ENCODE peak calls at places on chromosomes 6 and 20, in nine cellular contexts. I, F, U, C, Q, N, W, T and S are unnamed samples.

GRCh38 chr20:8130840-8131526 is 1.1 kb upstream of the PLCB1 start:
- DNase-seq in I (no peak), F (no peak), U (no peak), C (no peak), Q (no peak), N (no peak), W (no peak), T (no peak), S (no peak)

GRCh38 chr6:112470950-112471349 is 123.8 kb downstream of the RFPL4B start:
- DNase-seq in I (no peak), F (no peak), U (no peak), C (no peak), Q (no peak), N (no peak), W (no peak), T (no peak), S (no peak)

GRCh38 chr6:132736239-132736638 is 21.5 kb downstream of the VNN2 start:
- DNase-seq in I (no peak), F (no peak), U (peak), C (no peak), Q (no peak), N (no peak), W (no peak), T (no peak), S (no peak)

GRCh38 chr6:126071000-126071647 is 84.8 kb downstream of the TRMT11 start:
- DNase-seq in I (no peak), F (no peak), U (no peak), C (no peak), Q (no peak), N (no peak), W (no peak), T (no peak), S (no peak)

GRCh38 chr6:4776493-4776966 is 326 bp downstream of the CDYL start:
- DNase-seq in I (peak), F (peak), U (no peak), C (peak), Q (peak), N (peak), W (no peak), T (no peak), S (no peak)

GRCh38 chr6:3232017-3232838 is 4.8 kb upstream of the TUBB2B start:
- DNase-seq in I (no peak), F (no peak), U (no peak), C (no peak), Q (no peak), N (no peak), W (no peak), T (no peak), S (no peak)

GRCh38 chr6:37283786-37284185 is 25.8 kb upstream of the TMEM217 start:
- DNase-seq in I (no peak), F (peak), U (peak), C (no peak), Q (peak), N (peak), W (peak), T (peak), S (no peak)

GRCh38 chr6:125117818-125118217 is 35.8 kb upstream of the TPD52L1 start:
- DNase-seq in I (no peak), F (no peak), U (no peak), C (no peak), Q (no peak), N (no peak), W (no peak), T (peak), S (no peak)

GRCh38 chr6:7901056-7901455 is 9.5 kb downstream of the TXNDC5 start:
- DNase-seq in I (no peak), F (no peak), U (no peak), C (no peak), Q (no peak), N (no peak), W (no peak), T (no peak), S (no peak)

GRCh38 chr6:158575550-158575949 is 15.7 kb downstream of the TMEM181 start:
- DNase-seq in I (no peak), F (no peak), U (no peak), C (no peak), Q (no peak), N (no peak), W (no peak), T (peak), S (no peak)

GRCh38 chr6:157181649-157182048 is 141.7 kb downstream of the TMEM242 start:
- DNase-seq in I (no peak), F (no peak), U (no peak), C (no peak), Q (no peak), N (no peak), W (no peak), T (no peak), S (no peak)

GRCh38 chr6:13451181-13451700 is 36.2 kb downstream of the GFOD1 start:
- DNase-seq in I (no peak), F (no peak), U (no peak), C (no peak), Q (no peak), N (peak), W (no peak), T (no peak), S (no peak)

GRCh38 chr6:30091577-30092381 is 16.2 kb upstream of the RNF39 start:
- DNase-seq in I (no peak), F (no peak), U (peak), C (no peak), Q (no peak), N (peak), W (no peak), T (peak), S (no peak)

GRCh38 chr20:24782801-24783630 is 166.1 kb upstream of the CST7 start:
- DNase-seq in I (no peak), F (no peak), U (no peak), C (no peak), Q (no peak), N (no peak), W (no peak), T (peak), S (no peak)

GRCh38 chr6:72037006-72037405 is 150.7 kb downstream of the RIMS1 start:
- DNase-seq in I (no peak), F (peak), U (no peak), C (no peak), Q (no peak), N (no peak), W (no peak), T (no peak), S (no peak)

GRCh38 chr20:63702036-63702665 is 5.6 kb downstream of the ARFRP1 start:
- DNase-seq in I (no peak), F (peak), U (no peak), C (no peak), Q (no peak), N (no peak), W (no peak), T (no peak), S (no peak)

GRCh38 chr20:58693226-58694006 is 816 bp downstream of the NPEPL1 start:
- DNase-seq in I (no peak), F (peak), U (no peak), C (no peak), Q (no peak), N (no peak), W (no peak), T (no peak), S (no peak)

GRCh38 chr20:62310757-62311121 is 7.9 kb downstream of the ADRM1 start:
- DNase-seq in I (no peak), F (no peak), U (no peak), C (no peak), Q (no peak), N (no peak), W (no peak), T (no peak), S (no peak)

GRCh38 chr6:63640062-63640461 is 4.5 kb downstream of the PHF3 start:
- DNase-seq in I (no peak), F (no peak), U (peak), C (no peak), Q (no peak), N (no peak), W (no peak), T (peak), S (no peak)

GRCh38 chr20:42483694-42484303 is 705.9 kb downstream of the PTPRT start:
- DNase-seq in I (peak), F (peak), U (no peak), C (peak), Q (no peak), N (no peak), W (no peak), T (no peak), S (no peak)

GRCh38 chr6:49541210-49541724 is 9.2 kb upstream of the C6orf141 start:
- DNase-seq in I (no peak), F (no peak), U (peak), C (no peak), Q (no peak), N (no peak), W (no peak), T (peak), S (no peak)

GRCh38 chr6:88761237-88762031 is 202.0 kb downstream of the RNGTT start:
- DNase-seq in I (peak), F (no peak), U (no peak), C (no peak), Q (no peak), N (no peak), W (no peak), T (no peak), S (no peak)

GRCh38 chr6:41789390-41789724 is 1.9 kb downstream of the TOMM6 start:
- DNase-seq in I (no peak), F (no peak), U (no peak), C (no peak), Q (no peak), N (no peak), W (no peak), T (no peak), S (no peak)

GRCh38 chr6:53566755-53567154 is 21.9 kb upstream of the GCLC start:
- DNase-seq in I (no peak), F (no peak), U (no peak), C (no peak), Q (no peak), N (no peak), W (no peak), T (no peak), S (no peak)

GRCh38 chr6:46838033-46838432 is 44.8 kb downstream of the MEP1A start:
- DNase-seq in I (no peak), F (no peak), U (no peak), C (no peak), Q (no peak), N (no peak), W (no peak), T (no peak), S (no peak)